ENCODE peak calls at places on chromosomes 16 and 17, in eight cellular contexts. C is B cell; J is pancreas; U is stimulated activated CD8-positive, alpha-beta memory T cell treated with anti-CD3 and anti-CD28 coated beads, Interleukin-15, amount 100 ng/mL, for 4 hours; E is activated effector memory CD4-positive, alpha-beta T cell treated with Interleukin-2 at 50 U/mL for 16 hours; A is GM10248; B is Ammon's horn; R is dorsolateral prefrontal cortex. T is an unnamed sample.

GRCh38 chr17:64406321-64407200 is 15.9 kb upstream of the PECAM1 start:
- DNase-seq in C (no peak), J (no peak), U (no peak), E (no peak), A (no peak), B (no peak), R (no peak), T (no peak)

GRCh38 chr17:65917560-65917959 is 274.4 kb downstream of the CEP112 start:
- DNase-seq in C (no peak), J (no peak), U (no peak), E (no peak), A (no peak), B (no peak), R (no peak), T (no peak)

GRCh38 chr17:2192367-2193028 is 111.1 kb downstream of the SMG6 start:
- DNase-seq in C (no peak), J (no peak), U (peak), E (peak), A (no peak), B (no peak), R (no peak), T (no peak)

GRCh38 chr17:38910325-38910724 is 15.1 kb upstream of the LASP1NB start:
- DNase-seq in C (no peak), J (no peak), U (no peak), E (no peak), A (no peak), B (no peak), R (peak), T (no peak)

GRCh38 chr17:79388556-79389295 is 222.1 kb downstream of the RBFOX3 start:
- DNase-seq in C (peak), J (peak), U (no peak), E (no peak), A (peak), B (peak), R (peak), T (no peak)

GRCh38 chr17:42354956-42355843 is 33.0 kb downstream of the STAT3 start:
- DNase-seq in C (no peak), J (no peak), U (no peak), E (no peak), A (no peak), B (no peak), R (no peak), T (no peak)

GRCh38 chr16:83856846-83857245 is 42.1 kb upstream of the MLYCD start:
- DNase-seq in C (no peak), J (no peak), U (no peak), E (no peak), A (no peak), B (no peak), R (no peak), T (no peak)

GRCh38 chr17:80107231-80108021 is 6.0 kb downstream of the GAA start:
- DNase-seq in C (no peak), J (no peak), U (no peak), E (no peak), A (no peak), B (no peak), R (no peak), T (no peak)

GRCh38 chr17:73387746-73388577 is 76.2 kb upstream of the CDC42EP4 start:
- DNase-seq in C (no peak), J (no peak), U (no peak), E (no peak), A (no peak), B (no peak), R (no peak), T (no peak)

GRCh38 chr17:82303944-82304808 is 13.2 kb downstream of the CD7 start:
- DNase-seq in C (peak), J (no peak), U (no peak), E (no peak), A (no peak), B (no peak), R (no peak), T (no peak)

GRCh38 chr16:9402293-9402865 is 310.9 kb downstream of the HAPSTR1 start:
- DNase-seq in C (no peak), J (no peak), U (no peak), E (no peak), A (no peak), B (peak), R (no peak), T (no peak)

GRCh38 chr17:40373324-40373723 is 8.8 kb upstream of the GJD3 start:
- DNase-seq in C (no peak), J (no peak), U (no peak), E (no peak), A (peak), B (no peak), R (no peak), T (no peak)

GRCh38 chr17:4199818-4200402 is 56.9 kb downstream of the CYB5D2 start:
- DNase-seq in C (peak), J (no peak), U (no peak), E (no peak), A (peak), B (no peak), R (no peak), T (no peak)

GRCh38 chr16:82011199-82011641 is at the start of gene SDR42E1:
- DNase-seq in C (peak), J (peak), U (peak), E (peak), A (peak), B (no peak), R (no peak), T (no peak)

GRCh38 chr16:70646260-70647241 is at the start of gene IL34:
- DNase-seq in C (no peak), J (no peak), U (no peak), E (no peak), A (no peak), B (no peak), R (no peak), T (no peak)

GRCh38 chr16:10080031-10080772 is 102.0 kb downstream of the GRIN2A start:
- DNase-seq in C (no peak), J (peak), U (no peak), E (no peak), A (no peak), B (peak), R (peak), T (no peak)

GRCh38 chr16:1099224-1100083 is 3.4 kb upstream of the C1QTNF8 start:
- DNase-seq in C (no peak), J (no peak), U (no peak), E (no peak), A (no peak), B (no peak), R (no peak), T (no peak)

GRCh38 chr17:17696871-17697633 is 15.8 kb downstream of the RAI1 start:
- DNase-seq in C (no peak), J (no peak), U (no peak), E (no peak), A (no peak), B (no peak), R (no peak), T (no peak)

GRCh38 chr16:69930117-69930776 is 20.9 kb upstream of the CLEC18A start:
- DNase-seq in C (peak), J (peak), U (peak), E (no peak), A (peak), B (peak), R (no peak), T (no peak)

GRCh38 chr16:57754354-57755060 is 18.9 kb downstream of the KATNB1 start:
- DNase-seq in C (no peak), J (no peak), U (no peak), E (no peak), A (no peak), B (no peak), R (no peak), T (no peak)

GRCh38 chr16:89476379-89476778 is 14.0 kb downstream of the ANKRD11 start:
- DNase-seq in C (no peak), J (no peak), U (no peak), E (no peak), A (no peak), B (no peak), R (no peak), T (no peak)

GRCh38 chr16:4788489-4788889 is 344 bp upstream of the SEPTIN12 start:
- DNase-seq in C (no peak), J (peak), U (no peak), E (no peak), A (no peak), B (no peak), R (no peak), T (no peak)

GRCh38 chr17:53627511-53627910 is 195.2 kb upstream of the KIF2B start:
- DNase-seq in C (no peak), J (no peak), U (no peak), E (no peak), A (no peak), B (no peak), R (no peak), T (no peak)

GRCh38 chr17:79809530-79810137 is 12.8 kb upstream of the CBX8 start:
- DNase-seq in C (no peak), J (peak), U (no peak), E (no peak), A (no peak), B (no peak), R (no peak), T (no peak)

GRCh38 chr17:38729886-38730525 is at the start of gene CISD3:
- DNase-seq in C (peak), J (peak), U (peak), E (peak), A (peak), B (peak), R (peak), T (no peak)

GRCh38 chr16:88705746-88706287 is 391 bp downstream of the RNF166 start:
- DNase-seq in C (no peak), J (peak), U (no peak), E (no peak), A (no peak), B (no peak), R (no peak), T (no peak)

GRCh38 chr17:81428121-81428515 is 32.9 kb downstream of the BAHCC1 start:
- DNase-seq in C (no peak), J (peak), U (no peak), E (no peak), A (no peak), B (peak), R (peak), T (no peak)

GRCh38 chr16:80503144-80503543 is 37.6 kb upstream of the DYNLRB2 start:
- DNase-seq in C (no peak), J (no peak), U (no peak), E (no peak), A (no peak), B (peak), R (no peak), T (no peak)

GRCh38 chr17:2058521-2059124 is 3.7 kb downstream of the HIC1 start:
- DNase-seq in C (peak), J (peak), U (no peak), E (peak), A (peak), B (peak), R (no peak), T (no peak)

GRCh38 chr17:17983776-17984175 is 11.1 kb downstream of the DRC3 start:
- DNase-seq in C (no peak), J (no peak), U (no peak), E (no peak), A (no peak), B (no peak), R (no peak), T (no peak)

GRCh38 chr17:8122923-8123694 is 797 bp downstream of the HES7 start:
- DNase-seq in C (peak), J (no peak), U (no peak), E (no peak), A (peak), B (no peak), R (no peak), T (no peak)